ENCODE peak calls at places on chromosomes 4 and X, in six cellular contexts. I, S, M, U, V and E are unnamed samples.

GRCh38 chr4:13546374-13546854 is 2.1 kb upstream of the NKX3-2 start:
- DNase-seq in U (no peak), M (no peak), V (no peak), S (no peak), I (no peak), E (no peak)

GRCh38 chr4:82217986-82218715 is 155.6 kb downstream of the HNRNPD start:
- DNase-seq in I (no peak), U (no peak), S (no peak), V (no peak), M (no peak), E (no peak)

GRCh38 chr4:13524504-13525243 is 19.6 kb downstream of the NKX3-2 start:
- DNase-seq in I (no peak), U (no peak), V (no peak), M (no peak), S (no peak), E (no peak)

GRCh38 chr4:125317526-125317880 is 2.7 kb downstream of the FAT4 start:
- DNase-seq in I (no peak), V (no peak), M (peak; percentile 71), U (no peak), S (peak; percentile 73), E (no peak)

GRCh38 chrX:151396042-151396826 is 772 bp upstream of the VMA21 start:
- DNase-seq in S (no peak), V (no peak), M (no peak), U (no peak), I (peak; percentile 2), E (peak; percentile 6)

GRCh38 chr4:127604949-127605709 is 27.6 kb upstream of the INTU start:
- DNase-seq in U (peak; percentile 38), V (no peak), I (no peak), S (no peak), M (no peak), E (no peak)

GRCh38 chr4:146654976-146655761 is 16.5 kb downstream of the POU4F2 start:
- DNase-seq in M (no peak), I (no peak), U (no peak), V (no peak), S (no peak), E (no peak)

GRCh38 chrX:44937606-44938005 is 64.6 kb downstream of the KDM6A start:
- DNase-seq in V (no peak), S (no peak), U (no peak), M (no peak), I (no peak), E (no peak)

GRCh38 chr4:1418494-1419285 is 12.4 kb upstream of the NKX1-1 start:
- DNase-seq in I (no peak), M (peak; percentile 43), S (peak; percentile 27), U (no peak), V (no peak), E (no peak)

GRCh38 chrX:150873616-150874015 is 24.9 kb downstream of the CD99L2 start:
- DNase-seq in S (peak; percentile 73), I (no peak), V (no peak), U (no peak), M (no peak), E (no peak)

GRCh38 chr4:48370260-48371134 is 29.2 kb downstream of the SLAIN2 start:
- DNase-seq in I (peak; percentile 13), M (no peak), V (no peak), S (no peak), U (no peak), E (no peak)

GRCh38 chrX:122187065-122187464 is 997.0 kb upstream of the GRIA3 start:
- DNase-seq in V (no peak), S (no peak), U (no peak), M (no peak), I (no peak), E (no peak)

GRCh38 chr4:98938386-98938785 is 9.5 kb upstream of the EIF4E start:
- DNase-seq in S (no peak), U (no peak), V (no peak), I (no peak), M (no peak), E (no peak)

GRCh38 chr4:82810171-82810570 is 11.6 kb upstream of the SCD5 start:
- DNase-seq in U (no peak), S (no peak), V (peak; percentile 11), I (no peak), M (no peak), E (no peak)

GRCh38 chr4:6885953-6886557 is 23.6 kb upstream of the TBC1D14 start:
- DNase-seq in U (no peak), V (no peak), M (no peak), S (peak; percentile 82), I (peak; percentile 34), E (no peak)

GRCh38 chr4:84126061-84126787 is 372.9 kb downstream of the NKX6-1 start:
- DNase-seq in I (no peak), U (no peak), V (no peak), M (no peak), S (no peak), E (no peak)

GRCh38 chr4:39706334-39706733 is 8.4 kb downstream of the UBE2K start:
- DNase-seq in S (peak; percentile 74), I (no peak), U (no peak), V (no peak), M (no peak), E (no peak)

GRCh38 chrX:129359269-129359668 is 164.0 kb downstream of the SMARCA1 start:
- DNase-seq in M (no peak), V (no peak), I (no peak), S (no peak), U (no peak), E (no peak)

GRCh38 chr4:181688416-181688815 is 554.8 kb upstream of the TENM3 start:
- DNase-seq in M (no peak), S (no peak), V (no peak), I (no peak), U (no peak), E (no peak)

GRCh38 chrX:129622757-129623301 is 31.9 kb downstream of the APLN start:
- DNase-seq in V (no peak), I (no peak), S (peak; percentile 14), U (no peak), M (no peak), E (no peak)

GRCh38 chr4:151184523-151185458 is 85.4 kb downstream of the RPS3A start:
- DNase-seq in U (no peak), M (no peak), S (no peak), I (no peak), V (no peak), E (no peak)

GRCh38 chrX:9312922-9313867 is 151.7 kb upstream of the TBL1X start:
- DNase-seq in V (no peak), S (no peak), M (peak; percentile 69), I (no peak), U (peak; percentile 65), E (peak; percentile 13)

GRCh38 chr4:99352602-99353580 is at the start of gene ADH1C:
- DNase-seq in V (no peak), M (no peak), U (no peak), I (no peak), S (no peak), E (no peak)

GRCh38 chr4:144646523-144647094 is 653 bp downstream of the HHIP start:
- DNase-seq in I (no peak), U (no peak), V (no peak), M (no peak), S (no peak), E (no peak)

GRCh38 chrX:13360146-13360545 is 40.3 kb upstream of the ATXN3L start:
- DNase-seq in U (no peak), M (no peak), S (no peak), I (no peak), V (no peak), E (no peak)

DNA sequence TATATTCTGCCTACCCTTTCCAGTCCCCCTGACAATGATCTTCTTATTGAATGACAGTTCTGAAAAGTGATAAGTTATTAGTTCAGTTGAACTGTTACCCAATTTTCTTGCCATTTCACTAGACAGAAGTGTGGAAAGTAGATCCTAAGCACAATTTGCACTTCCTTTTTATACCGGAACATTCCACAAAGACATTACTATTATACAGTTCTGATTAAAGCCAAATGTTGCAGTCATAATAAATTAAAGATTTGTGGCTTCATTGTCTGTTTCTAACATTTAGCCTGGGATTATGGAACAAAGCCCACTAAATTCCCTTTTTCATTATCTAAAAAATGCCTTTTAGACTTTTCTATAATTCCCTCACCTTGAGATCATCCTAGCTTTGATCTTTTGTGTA is 13.8 kb downstream of the SH3BGRL start:
- DNase-seq in S (no peak), M (no peak), U (no peak), V (no peak), I (no peak), E (no peak)
- TF ChIP-seq POLR2A in S (no peak), M (no peak), U (no peak), V (no peak), I (no peak), E (no peak)

DNA sequence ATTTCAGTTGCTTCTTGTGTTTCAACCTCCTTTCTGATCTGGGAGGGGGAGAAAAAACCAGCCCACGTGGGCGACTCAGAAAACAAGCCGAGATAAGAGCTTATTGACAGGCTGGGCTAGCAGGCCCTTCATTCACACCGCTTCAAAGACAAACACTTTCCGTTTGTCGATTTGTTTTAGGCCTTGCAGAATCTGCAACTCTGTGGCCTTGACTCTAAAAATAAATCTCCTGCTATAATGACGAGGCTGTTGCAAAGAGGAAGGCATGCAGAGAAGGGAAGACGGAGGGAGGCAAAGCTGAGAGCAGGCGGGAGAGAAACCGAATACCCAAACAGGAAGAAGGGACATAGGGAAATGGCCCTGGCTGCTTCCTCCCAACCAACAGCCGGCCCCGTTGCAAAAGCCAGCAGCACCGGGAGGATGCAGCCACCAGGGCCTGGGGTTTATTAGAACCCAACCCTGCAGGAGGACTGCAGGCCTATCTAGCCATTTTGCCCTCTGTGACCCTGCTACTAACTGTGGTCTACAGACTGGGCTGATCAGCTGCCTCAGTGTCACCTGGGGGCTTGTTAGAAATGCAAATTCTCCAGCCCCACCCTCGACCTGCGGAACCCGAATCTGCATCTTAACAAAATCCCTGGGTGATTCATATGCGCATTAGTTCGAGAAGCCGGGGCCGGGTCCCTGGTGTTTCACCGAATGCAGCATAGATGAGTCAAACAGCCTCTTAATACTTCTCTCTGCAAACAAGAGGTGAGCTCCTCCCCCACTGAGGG is 325.5 kb downstream of the BCOR start:
- DNase-seq in V (no peak), U (peak; percentile 56), I (no peak), M (no peak), S (no peak), E (no peak)
- TF ChIP-seq POLR2AphosphoS5 in V (no peak), U (no peak), I (no peak), M (no peak), S (no peak), E (no peak)

DNA sequence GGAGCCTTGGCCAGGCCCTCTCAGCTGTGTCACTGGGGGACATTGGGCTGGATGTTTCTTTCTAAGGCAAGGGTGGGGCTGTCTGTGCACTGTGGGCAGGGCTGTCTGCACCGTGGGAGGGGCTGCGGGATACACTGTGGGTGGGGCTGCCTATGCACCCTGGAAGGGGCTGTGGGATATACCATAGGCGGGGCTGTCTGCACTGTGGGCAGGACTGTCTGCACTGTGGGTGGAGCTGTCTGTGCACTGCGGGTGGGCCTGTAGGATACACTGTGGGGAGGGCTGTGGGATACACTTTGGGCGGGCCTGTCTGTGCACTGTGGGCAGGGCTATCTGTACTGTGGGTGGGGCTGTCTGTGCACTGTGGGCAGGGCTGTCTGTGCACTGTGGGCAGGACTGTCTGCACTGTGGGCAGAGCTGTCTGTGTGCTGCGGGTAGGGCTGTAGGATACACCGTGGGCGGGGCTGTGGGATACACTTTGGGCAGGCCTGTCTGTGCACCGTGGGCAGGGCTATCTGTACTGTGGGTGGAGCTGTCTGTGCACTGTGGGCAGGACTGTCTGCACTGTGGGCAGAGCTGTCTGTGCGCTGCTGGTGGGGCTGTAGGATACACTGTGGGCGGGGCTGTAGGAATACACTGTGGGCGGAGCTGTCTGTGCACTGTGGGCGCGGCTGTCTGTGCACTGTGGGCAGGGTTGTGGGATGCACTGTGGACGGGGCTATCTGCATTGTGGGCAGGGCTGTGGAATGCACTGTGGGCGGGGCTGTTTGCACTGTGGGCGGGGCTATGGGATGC is 31.1 kb downstream of the ACOX3 start:
- DNase-seq in S (peak; percentile 68), V (no peak), I (no peak), U (peak; percentile 82), M (no peak), E (no peak)
- TF ChIP-seq POLR2A in S (no peak), V (no peak), I (no peak), U (no peak), M (no peak), E (no peak)

GRCh38 chr4:57064811-57065711 is 45.1 kb downstream of the IGFBP7 start:
- DNase-seq in S (peak; percentile 87), M (no peak), U (no peak), I (no peak), V (no peak), E (no peak)
- TF ChIP-seq POLR2AphosphoS5 in S (no peak), M (no peak), U (no peak), I (no peak), V (peak; percentile 46), E (no peak)